ENCODE peak calls at places on chromosomes 16 and 17, in six cellular contexts. G, C, F, B, X and E are unnamed samples. For H3K4me1, the result is how much of the 10 kb centered on the place peaks cover.

GRCh38 chr16:81261049-81261648 is 22.7 kb downstream of the BCO1 start:
- DNase-seq in G (no peak), C (no peak), F (no peak), B (peak), X (no peak), E (no peak)

GRCh38 chr16:79994413-79994812 is 393.9 kb upstream of the MAF start:
- DNase-seq in G (no peak), C (no peak), F (no peak), B (no peak), X (no peak), E (no peak)

GRCh38 chr17:83182620-83183063 is 103.2 kb downstream of the METRNL start:
- DNase-seq in G (no peak), C (no peak), F (no peak), B (no peak), X (no peak), E (no peak)

GRCh38 chr16:4358831-4359561 is 7.9 kb upstream of the PAM16 start:
- DNase-seq in G (peak), C (no peak), F (no peak), B (peak), X (peak), E (no peak)

GRCh38 chr17:77456271-77456950 is 315.6 kb downstream of the SEC14L1 start:
- DNase-seq in G (no peak), C (no peak), F (no peak), B (no peak), X (peak), E (no peak)

GRCh38 chr17:58913552-58913951 is 157.9 kb downstream of the PPM1E start:
- DNase-seq in G (no peak), C (no peak), F (no peak), B (no peak), X (no peak), E (peak)

GRCh38 chr16:75195811-75196790 is 10.9 kb downstream of the CTRB2 start:
- DNase-seq in G (no peak), C (no peak), F (no peak), B (peak), X (no peak), E (no peak)

GRCh38 chr16:4138735-4139134 is 22.5 kb upstream of the ADCY9 start:
- DNase-seq in G (no peak), C (no peak), F (no peak), B (no peak), X (no peak), E (peak)

GRCh38 chr16:74760007-74760767 is 14.4 kb downstream of the FA2H start:
- DNase-seq in G (no peak), C (no peak), F (peak), B (no peak), X (no peak), E (peak)

GRCh38 chr17:42178817-42179216 is 2.1 kb downstream of the KCNH4 start:
- DNase-seq in G (no peak), C (no peak), F (no peak), B (no peak), X (no peak), E (no peak)

GRCh38 chr16:58459344-58460218 is 40.4 kb upstream of the NDRG4 start:
- DNase-seq in G (no peak), C (no peak), F (peak), B (no peak), X (no peak), E (peak)

GRCh38 chr16:2328428-2328827 is 12.1 kb downstream of the ABCA3 start:
- DNase-seq in G (no peak), C (no peak), F (no peak), B (no peak), X (no peak), E (no peak)

GRCh38 chr17:80997471-80998387 is 6.1 kb downstream of the CHMP6 start:
- DNase-seq in G (no peak), C (no peak), F (no peak), B (no peak), X (no peak), E (peak)

GRCh38 chr17:41717408-41718286 is 5.5 kb downstream of the GAST start:
- DNase-seq in G (no peak), C (no peak), F (peak), B (no peak), X (no peak), E (no peak)

GRCh38 chr16:80693553-80693952 is 110.8 kb downstream of the CDYL2 start:
- DNase-seq in G (no peak), C (no peak), F (no peak), B (no peak), X (no peak), E (peak)

GRCh38 chr17:700504-701094 is 14.0 kb downstream of the VPS53 start:
- DNase-seq in G (no peak), C (no peak), F (no peak), B (no peak), X (no peak), E (peak)

GRCh38 chr17:63528183-63528582 is 5.0 kb downstream of the KCNH6 start:
- DNase-seq in G (no peak), C (no peak), F (no peak), B (no peak), X (no peak), E (no peak)

GRCh38 chr16:79519448-79519847 is 81.1 kb downstream of the MAF start:
- DNase-seq in G (no peak), C (no peak), F (no peak), B (peak), X (no peak), E (no peak)

GRCh38 chr16:84406006-84406963 is 37.9 kb downstream of the ATP2C2 start:
- DNase-seq in G (no peak), C (no peak), F (no peak), B (no peak), X (no peak), E (no peak)

DNA sequence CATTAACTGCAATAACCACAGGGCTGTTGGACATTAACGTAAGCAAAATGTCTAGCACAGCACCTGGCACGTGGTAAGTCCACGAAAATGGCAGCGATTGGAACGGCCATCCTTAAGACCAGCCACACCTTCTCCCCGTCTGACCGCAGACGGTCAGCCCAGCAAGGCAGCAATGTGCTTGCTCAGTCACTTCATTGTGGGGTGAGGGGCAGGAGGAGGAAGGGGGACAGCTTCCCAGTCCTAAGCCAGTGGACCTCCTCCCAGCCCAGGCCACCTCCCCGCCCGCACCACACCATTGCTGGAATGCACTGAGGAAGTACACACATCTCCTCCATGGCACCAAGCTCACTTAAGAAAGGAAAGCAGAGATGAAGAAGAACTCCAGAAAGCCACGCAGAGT is 8.6 kb upstream of the MYLK3 start:
- DNase-seq in G (no peak), C (no peak), F (no peak), B (no peak), X (no peak), E (no peak)
- H3K4me1 ChIP-seq in G (under half), C (under half), F (under half), B (under half), X (under half), E (under half)

GRCh38 chr17:7236808-7237207 is 2.4 kb downstream of the PHF23 start:
- DNase-seq in G (no peak), C (no peak), F (no peak), B (no peak), X (no peak), E (no peak)
- H3K4me1 ChIP-seq in G (under half), C (half or more), F (under half), B (half or more), X (under half), E (under half)

GRCh38 chr17:66537518-66537917 is 235.1 kb downstream of the PRKCA start:
- DNase-seq in G (no peak), C (no peak), F (no peak), B (no peak), X (no peak), E (no peak)
- H3K4me1 ChIP-seq in G (under half), C (under half), F (under half), B (under half), X (under half), E (under half)

DNA sequence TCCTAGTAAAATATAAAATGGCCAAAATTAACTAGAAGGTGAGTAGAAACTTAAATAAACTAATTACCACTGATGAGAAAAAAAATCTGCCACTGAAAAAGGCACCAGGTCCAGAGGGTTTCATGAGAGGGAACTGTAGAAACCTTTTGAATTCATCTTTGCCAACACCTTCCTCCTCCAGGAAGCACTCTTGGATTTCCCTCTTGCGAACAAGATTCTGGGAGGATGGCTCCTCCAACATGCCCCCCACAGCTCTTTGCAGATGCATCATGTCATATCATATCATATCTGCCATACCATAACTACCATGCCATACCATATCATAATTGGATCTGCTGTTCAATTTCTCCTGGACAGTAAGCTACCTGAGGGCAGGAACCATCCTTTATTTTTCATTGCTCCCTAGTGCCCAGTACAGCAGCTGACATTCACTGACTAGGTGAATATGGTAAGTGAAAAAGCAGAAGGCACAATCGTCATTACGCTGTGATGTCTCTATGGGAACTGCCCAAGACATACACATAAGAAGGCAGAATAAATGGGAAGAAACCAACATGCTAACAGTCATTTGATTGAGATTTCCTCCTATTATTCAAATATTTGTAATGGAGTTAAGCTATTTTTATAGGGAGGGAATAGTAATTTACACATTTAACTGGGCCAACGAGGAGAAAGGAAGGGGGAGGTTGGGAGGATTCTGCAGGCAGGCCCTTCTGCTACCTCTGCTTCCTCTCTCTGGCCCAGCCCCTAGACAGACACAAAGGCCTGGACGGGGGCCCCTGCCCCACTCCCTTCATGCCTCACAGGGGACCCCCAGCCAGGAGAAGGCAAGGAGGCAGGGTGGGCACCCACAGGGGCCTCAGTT is 110.1 kb upstream of the SMURF2 start:
- DNase-seq in G (no peak), C (no peak), F (no peak), B (no peak), X (no peak), E (no peak)
- H3K4me1 ChIP-seq in G (under half), C (under half), F (under half), B (under half), X (under half), E (under half)

GRCh38 chr16:73046484-73047214 is 1.3 kb downstream of the ZFHX3 start:
- DNase-seq in G (no peak), C (no peak), F (no peak), B (no peak), X (no peak), E (no peak)
- H3K4me1 ChIP-seq in G (under half), C (half or more), F (under half), B (under half), X (under half), E (under half)

GRCh38 chr17:46152423-46152822 is 40.8 kb downstream of the KANSL1 start:
- DNase-seq in G (no peak), C (no peak), F (no peak), B (no peak), X (no peak), E (no peak)
- H3K4me1 ChIP-seq in G (under half), C (half or more), F (under half), B (under half), X (half or more), E (under half)

GRCh38 chr16:52488837-52489289 is 58.1 kb downstream of the TOX3 start:
- DNase-seq in G (no peak), C (no peak), F (no peak), B (peak), X (no peak), E (no peak)
- H3K4me1 ChIP-seq in G (under half), C (under half), F (under half), B (under half), X (under half), E (under half)

GRCh38 chr17:17537311-17538099 is 41.3 kb upstream of the RASD1 start:
- DNase-seq in G (no peak), C (no peak), F (no peak), B (no peak), X (no peak), E (no peak)
- H3K4me1 ChIP-seq in G (under half), C (under half), F (under half), B (under half), X (under half), E (under half)